ENCODE peak calls at places on chromosomes 5 and 9, in eight cellular contexts. J is mucosa of descending colon; C is fibroblast of lung; V is CD8-positive, alpha-beta T cell; E is transverse colon; R is GM23338; S is breast epithelium; W is astrocyte. M is an unnamed sample. For H3K4me1, the result is how much of the 10 kb centered on the place peaks cover.

GRCh38 chr5:50595199-50595598 is 71.2 kb upstream of the PARP8 start:
- DNase-seq in J (no peak), C (peak), V (no peak), E (no peak), R (no peak), S (no peak), W (peak), M (no peak)

GRCh38 chr9:133868203-133868602 is 123.9 kb downstream of the VAV2 start:
- DNase-seq in J (no peak), C (no peak), V (no peak), E (no peak), R (no peak), S (no peak), W (no peak), M (no peak)

GRCh38 chr5:9479981-9480380 is 65.9 kb downstream of the SEMA5A start:
- DNase-seq in J (no peak), C (no peak), V (no peak), E (no peak), R (no peak), S (no peak), W (no peak), M (no peak)

GRCh38 chr9:38141751-38142150 is 72.7 kb upstream of the SHB start:
- DNase-seq in J (no peak), C (peak), V (no peak), E (no peak), R (no peak), S (no peak), W (peak), M (peak)

GRCh38 chr9:88651682-88652633 is 117.0 kb downstream of the NXNL2 start:
- DNase-seq in J (peak), C (peak), V (no peak), E (peak), R (no peak), S (peak), W (peak), M (no peak)

GRCh38 chr5:61617995-61618525 is 286.0 kb downstream of the ZSWIM6 start:
- DNase-seq in J (no peak), C (no peak), V (no peak), E (no peak), R (peak), S (no peak), W (no peak), M (no peak)

GRCh38 chr5:159667286-159667685 is 249.0 kb upstream of the ADRA1B start:
- DNase-seq in J (no peak), C (no peak), V (no peak), E (no peak), R (no peak), S (no peak), W (no peak), M (no peak)

GRCh38 chr5:179890751-179891682 is 16.7 kb downstream of the TBC1D9B start:
- DNase-seq in J (no peak), C (no peak), V (no peak), E (no peak), R (no peak), S (no peak), W (no peak), M (no peak)

GRCh38 chr5:225334-225733 is 7.2 kb downstream of the SDHA start:
- DNase-seq in J (no peak), C (no peak), V (no peak), E (no peak), R (no peak), S (no peak), W (no peak), M (no peak)

GRCh38 chr5:176776141-176776865 is 34.1 kb upstream of the UNC5A start:
- DNase-seq in J (peak), C (no peak), V (no peak), E (no peak), R (no peak), S (no peak), W (no peak), M (peak)

GRCh38 chr5:83472508-83473343 is 1.2 kb downstream of the VCAN start:
- DNase-seq in J (peak), C (peak), V (no peak), E (peak), R (peak), S (peak), W (no peak), M (peak)

GRCh38 chr5:63211413-63212132 is 633.0 kb downstream of the LRRC70 start:
- DNase-seq in J (no peak), C (no peak), V (no peak), E (no peak), R (peak), S (no peak), W (no peak), M (no peak)

GRCh38 chr9:19461135-19461534 is 52.3 kb downstream of the ACER2 start:
- DNase-seq in J (no peak), C (no peak), V (no peak), E (no peak), R (no peak), S (no peak), W (no peak), M (no peak)

GRCh38 chr9:86700601-86701000 is 246.7 kb downstream of the GAS1 start:
- DNase-seq in J (no peak), C (peak), V (no peak), E (peak), R (no peak), S (peak), W (peak), M (no peak)

GRCh38 chr5:143110591-143110990 is 292.9 kb downstream of the NR3C1 start:
- DNase-seq in J (no peak), C (no peak), V (no peak), E (no peak), R (peak), S (no peak), W (no peak), M (no peak)

GRCh38 chr9:132840980-132841379 is 37.1 kb downstream of the AK8 start:
- DNase-seq in J (no peak), C (no peak), V (no peak), E (no peak), R (no peak), S (no peak), W (no peak), M (peak)

GRCh38 chr5:170848033-170848432 is 13.8 kb upstream of the RANBP17 start:
- DNase-seq in J (no peak), C (no peak), V (no peak), E (no peak), R (no peak), S (no peak), W (no peak), M (no peak)

GRCh38 chr5:160333726-160334125 is 21.4 kb upstream of the CCNJL start:
- DNase-seq in J (no peak), C (peak), V (no peak), E (no peak), R (no peak), S (no peak), W (peak), M (peak)

GRCh38 chr9:17837931-17838330 is 259.1 kb downstream of the SH3GL2 start:
- DNase-seq in J (no peak), C (peak), V (no peak), E (no peak), R (peak), S (no peak), W (no peak), M (no peak)

GRCh38 chr5:88885043-88885442 is 2.1 kb upstream of the MEF2C start:
- DNase-seq in J (no peak), C (no peak), V (no peak), E (no peak), R (no peak), S (no peak), W (no peak), M (no peak)

GRCh38 chr5:79555418-79555817 is 41.5 kb upstream of the HOMER1 start:
- DNase-seq in J (no peak), C (no peak), V (no peak), E (no peak), R (no peak), S (no peak), W (no peak), M (no peak)

GRCh38 chr9:16413509-16414016 is 456.9 kb downstream of the BNC2 start:
- DNase-seq in J (no peak), C (peak), V (no peak), E (no peak), R (no peak), S (no peak), W (peak), M (no peak)

GRCh38 chr5:149561848-149562247 is 10.6 kb upstream of the CSNK1A1 start:
- DNase-seq in J (no peak), C (peak), V (no peak), E (no peak), R (peak), S (no peak), W (peak), M (no peak)

GRCh38 chr9:114196924-114197570 is 41.7 kb downstream of the COL27A1 start:
- DNase-seq in J (no peak), C (peak), V (no peak), E (no peak), R (no peak), S (no peak), W (no peak), M (no peak)

GRCh38 chr5:133723126-133723525 is 110.8 kb upstream of the FSTL4 start:
- DNase-seq in J (no peak), C (no peak), V (no peak), E (no peak), R (no peak), S (no peak), W (no peak), M (no peak)

GRCh38 chr5:169717298-169717697 is 80.2 kb downstream of the DOCK2 start:
- DNase-seq in J (no peak), C (peak), V (no peak), E (no peak), R (no peak), S (peak), W (no peak), M (no peak)

GRCh38 chr5:6418679-6419276 is 29.9 kb upstream of the UBE2QL1 start:
- DNase-seq in J (no peak), C (no peak), V (no peak), E (no peak), R (no peak), S (no peak), W (no peak), M (no peak)

GRCh38 chr9:93644397-93645088 is 68.2 kb downstream of the PHF2 start:
- DNase-seq in J (peak), C (no peak), V (no peak), E (peak), R (no peak), S (no peak), W (no peak), M (peak)

GRCh38 chr9:34170252-34170915 is 8.5 kb upstream of the UBAP1 start:
- DNase-seq in J (no peak), C (no peak), V (no peak), E (no peak), R (no peak), S (no peak), W (no peak), M (no peak)

GRCh38 chr5:126624534-126624933 is 23.8 kb downstream of the PHAX start:
- DNase-seq in J (no peak), C (peak), V (no peak), E (no peak), R (no peak), S (no peak), W (peak), M (no peak)

GRCh38 chr9:93908591-93909241 is 46.4 kb downstream of the BARX1 start:
- DNase-seq in J (peak), C (no peak), V (no peak), E (no peak), R (no peak), S (no peak), W (no peak), M (peak)

GRCh38 chr5:124743534-124744169 is 2.8 kb downstream of the ZNF608 start:
- DNase-seq in J (no peak), C (no peak), V (no peak), E (peak), R (no peak), S (no peak), W (no peak), M (no peak)

GRCh38 chr5:124740991-124741583 is 5.4 kb downstream of the ZNF608 start:
- DNase-seq in J (no peak), C (peak), V (no peak), E (no peak), R (no peak), S (no peak), W (peak), M (no peak)

GRCh38 chr5:124741711-124742496 is 4.5 kb downstream of the ZNF608 start:
- DNase-seq in J (no peak), C (peak), V (no peak), E (peak), R (peak), S (no peak), W (peak), M (no peak)

GRCh38 chr5:124742983-124743533 is 3.4 kb downstream of the ZNF608 start:
- DNase-seq in J (no peak), C (peak), V (no peak), E (peak), R (no peak), S (peak), W (peak), M (no peak)

DNA sequence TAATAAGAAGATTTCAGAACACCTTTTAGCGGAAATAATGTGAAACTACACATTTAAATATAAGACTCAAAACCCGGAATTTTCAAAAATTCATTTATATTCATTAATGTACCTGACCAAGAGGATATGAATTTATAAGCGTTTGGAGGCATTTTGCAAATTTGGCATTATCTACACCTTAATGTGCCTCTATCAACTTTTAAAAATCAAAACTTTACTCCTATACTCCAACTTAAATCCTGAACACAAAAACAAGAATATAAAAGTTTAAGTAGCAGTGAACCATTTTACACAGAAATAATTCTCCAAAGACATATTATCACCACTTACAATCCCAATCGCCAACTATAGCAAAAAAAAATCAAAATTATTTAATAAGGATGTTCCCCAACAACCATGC is 3.9 kb downstream of the ZNF608 start:
- DNase-seq in J (no peak), C (no peak), V (no peak), E (no peak), R (no peak), S (no peak), W (no peak), M (no peak)
- H3K4me3 ChIP-seq in J (no peak), C (peak), V (no peak), E (peak), R (peak), S (peak), W (peak), M (peak)

DNA sequence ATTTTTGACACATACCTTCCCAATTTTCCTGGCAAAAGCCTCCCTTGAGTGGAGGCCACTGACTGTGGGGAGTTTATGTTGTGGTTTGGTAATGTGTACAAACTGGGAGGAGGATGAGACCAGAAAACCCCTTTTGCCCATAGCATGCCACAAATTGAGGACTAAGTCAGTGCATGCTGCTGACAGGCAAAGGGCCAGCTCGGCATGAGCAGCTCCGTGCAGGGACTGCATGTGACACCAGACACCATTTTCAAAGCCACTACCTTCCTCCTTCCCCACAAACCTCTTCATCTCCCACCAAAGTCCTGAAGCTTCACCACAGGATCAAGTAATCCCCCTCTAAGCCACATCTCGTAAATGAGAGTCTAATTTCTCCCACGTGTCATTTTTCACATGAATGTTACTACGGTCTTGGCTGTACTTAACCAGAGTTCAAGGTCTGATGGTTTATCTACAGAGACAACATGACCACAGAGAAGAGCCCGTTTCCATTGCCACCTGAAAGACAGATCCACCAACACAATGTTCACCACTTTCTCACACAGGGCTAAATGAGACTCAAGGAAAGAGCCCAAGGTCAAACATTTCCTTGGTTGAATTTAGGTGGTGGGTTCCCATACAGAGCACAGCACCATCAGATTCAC is 106.5 kb downstream of the NFIB start:
- DNase-seq in J (no peak), C (no peak), V (no peak), E (no peak), R (no peak), S (no peak), W (no peak), M (no peak)
- H3K4me1 ChIP-seq in J (under half), C (under half), V (under half), E (half or more), R (under half), S (under half), W (under half), M (under half)

GRCh38 chr9:78601957-78602565 is 305.1 kb downstream of the PSAT1 start:
- DNase-seq in J (no peak), C (peak), V (no peak), E (no peak), R (peak), S (no peak), W (peak), M (no peak)
- TF ChIP-seq CTCF in J (no peak), C (peak), V (peak), E (peak), R (peak), S (peak), W (peak), M (peak)

GRCh38 chr5:34028349-34028748 is 14.7 kb downstream of the C1QTNF3 start:
- DNase-seq in J (no peak), C (no peak), V (no peak), E (no peak), R (no peak), S (no peak), W (no peak), M (no peak)

GRCh38 chr5:34022131-34022705 is 14.4 kb upstream of the AMACR start:
- DNase-seq in J (no peak), C (peak), V (peak), E (no peak), R (no peak), S (no peak), W (peak), M (no peak)

GRCh38 chr5:34031117-34031516 is 11.9 kb downstream of the C1QTNF3 start:
- DNase-seq in J (no peak), C (no peak), V (no peak), E (no peak), R (no peak), S (no peak), W (no peak), M (no peak)

GRCh38 chr5:34030058-34030457 is 13.0 kb downstream of the C1QTNF3 start:
- DNase-seq in J (no peak), C (no peak), V (no peak), E (no peak), R (no peak), S (no peak), W (no peak), M (no peak)

GRCh38 chr5:34026089-34026761 is 16.8 kb downstream of the C1QTNF3 start:
- DNase-seq in J (no peak), C (no peak), V (no peak), E (no peak), R (no peak), S (no peak), W (no peak), M (no peak)
- H3K4me3 ChIP-seq in J (no peak), C (no peak), V (no peak), E (no peak), R (no peak), S (no peak), W (no peak), M (no peak)

GRCh38 chr5:172145870-172146747 is 41.9 kb downstream of the STK10 start:
- DNase-seq in J (peak), C (no peak), V (no peak), E (peak), R (no peak), S (no peak), W (no peak), M (no peak)
- H3K4me1 ChIP-seq in J (under half), C (under half), V (half or more), E (under half), R (under half), S (under half), W (under half), M (under half)

DNA sequence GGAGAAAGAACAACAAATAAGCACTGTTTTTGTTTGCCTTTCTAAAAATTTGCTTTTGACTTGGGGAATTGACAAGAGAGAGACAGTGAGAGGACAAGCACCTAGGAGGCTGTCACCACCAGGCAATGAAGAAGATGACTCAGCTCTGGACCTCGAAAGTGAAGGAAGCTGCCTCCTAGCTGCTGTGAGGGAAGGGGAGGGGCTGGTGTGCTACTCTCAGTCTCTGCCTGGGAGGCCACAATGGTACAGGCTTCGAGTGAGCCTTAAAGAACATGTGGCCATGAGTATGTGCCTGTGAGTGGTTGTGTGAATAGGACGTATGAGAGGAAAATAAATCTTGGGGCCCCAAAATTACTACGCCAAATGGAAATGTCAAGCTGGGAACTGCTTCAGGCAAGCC is 7.1 kb upstream of the PLK2 start:
- DNase-seq in J (no peak), C (peak), V (no peak), E (peak), R (peak), S (no peak), W (peak), M (no peak)
- TF ChIP-seq CTCF in J (no peak), C (no peak), V (no peak), E (no peak), R (no peak), S (no peak), W (no peak), M (no peak)

GRCh38 chr5:157549283-157549629 is 26.3 kb downstream of the ADAM19 start:
- DNase-seq in J (no peak), C (no peak), V (no peak), E (no peak), R (no peak), S (no peak), W (peak), M (no peak)
- H3K4me3 ChIP-seq in J (no peak), C (no peak), V (no peak), E (no peak), R (no peak), S (no peak), W (peak), M (no peak)

GRCh38 chr5:172553838-172554344 is 87.2 kb upstream of the NEURL1B start:
- DNase-seq in J (no peak), C (no peak), V (no peak), E (no peak), R (no peak), S (no peak), W (no peak), M (no peak)
- H3K4me1 ChIP-seq in J (under half), C (under half), V (under half), E (under half), R (under half), S (under half), W (under half), M (under half)

GRCh38 chr5:138425079-138425478 is 13.8 kb upstream of the REEP2 start:
- DNase-seq in J (no peak), C (no peak), V (no peak), E (no peak), R (no peak), S (no peak), W (no peak), M (no peak)
- TF ChIP-seq CTCF in J (no peak), C (no peak), V (no peak), E (no peak), R (no peak), S (no peak), W (no peak), M (no peak)

GRCh38 chr9:112890106-112891081 is at the start of gene SLC46A2:
- DNase-seq in J (no peak), C (no peak), V (no peak), E (no peak), R (peak), S (no peak), W (no peak), M (peak)
- H3K4me3 ChIP-seq in J (no peak), C (peak), V (no peak), E (peak), R (peak), S (peak), W (peak), M (peak)

M was measured in upper lobe of right lung.